ENCODE peak calls at places on chromosome 4, in nine cellular contexts. One of them, this sample, is unnamed.

GRCh38 chr4:92599044-92599443 is 295.3 kb downstream of the GRID2 start:
- DNase-seq in SK-N-SH: no peak
- DNase-seq in tibial nerve: no peak
- DNase-seq in cardiac muscle cell: no peak
- DNase-seq in activated B cell treated with CpG ODN at 0.5 μM for 24 hours: no peak
- DNase-seq in body of pancreas: no peak
- DNase-seq in osteocyte: no peak
- DNase-seq in esophagus muscularis mucosa: no peak
- DNase-seq in psoas muscle: no peak
- DNase-seq in this sample: no peak

GRCh38 chr4:169841776-169842175 is 84.0 kb upstream of the HPF1 start:
- DNase-seq in SK-N-SH: no peak
- DNase-seq in tibial nerve: no peak
- DNase-seq in cardiac muscle cell: no peak
- DNase-seq in activated B cell treated with CpG ODN at 0.5 μM for 24 hours: no peak
- DNase-seq in body of pancreas: no peak
- DNase-seq in osteocyte: no peak
- DNase-seq in esophagus muscularis mucosa: no peak
- DNase-seq in psoas muscle: no peak
- DNase-seq in this sample: no peak

GRCh38 chr4:168674077-168674747 is 177.4 kb downstream of the PALLD start:
- DNase-seq in SK-N-SH: no peak
- DNase-seq in tibial nerve: no peak
- DNase-seq in cardiac muscle cell: peak
- DNase-seq in activated B cell treated with CpG ODN at 0.5 μM for 24 hours: no peak
- DNase-seq in body of pancreas: no peak
- DNase-seq in osteocyte: no peak
- DNase-seq in esophagus muscularis mucosa: no peak
- DNase-seq in psoas muscle: no peak
- DNase-seq in this sample: no peak

GRCh38 chr4:170497105-170497504 is 407.3 kb upstream of the AADAT start:
- DNase-seq in SK-N-SH: peak
- DNase-seq in tibial nerve: no peak
- DNase-seq in cardiac muscle cell: no peak
- DNase-seq in activated B cell treated with CpG ODN at 0.5 μM for 24 hours: no peak
- DNase-seq in body of pancreas: peak
- DNase-seq in osteocyte: no peak
- DNase-seq in esophagus muscularis mucosa: no peak
- DNase-seq in psoas muscle: no peak
- DNase-seq in this sample: no peak

GRCh38 chr4:39480902-39481695 is 22.2 kb downstream of the LIAS start:
- DNase-seq in SK-N-SH: no peak
- DNase-seq in tibial nerve: no peak
- DNase-seq in cardiac muscle cell: no peak
- DNase-seq in activated B cell treated with CpG ODN at 0.5 μM for 24 hours: no peak
- DNase-seq in body of pancreas: no peak
- DNase-seq in osteocyte: peak
- DNase-seq in esophagus muscularis mucosa: no peak
- DNase-seq in psoas muscle: no peak
- DNase-seq in this sample: no peak

GRCh38 chr4:20395160-20395773 is 143.6 kb downstream of the SLIT2 start:
- DNase-seq in SK-N-SH: no peak
- DNase-seq in tibial nerve: no peak
- DNase-seq in cardiac muscle cell: peak
- DNase-seq in activated B cell treated with CpG ODN at 0.5 μM for 24 hours: no peak
- DNase-seq in body of pancreas: peak
- DNase-seq in osteocyte: no peak
- DNase-seq in esophagus muscularis mucosa: no peak
- DNase-seq in psoas muscle: no peak
- DNase-seq in this sample: no peak

GRCh38 chr4:19030048-19030447 is 1008.5 kb upstream of the LCORL start:
- DNase-seq in SK-N-SH: no peak
- DNase-seq in tibial nerve: no peak
- DNase-seq in cardiac muscle cell: peak
- DNase-seq in activated B cell treated with CpG ODN at 0.5 μM for 24 hours: no peak
- DNase-seq in body of pancreas: no peak
- DNase-seq in osteocyte: no peak
- DNase-seq in esophagus muscularis mucosa: no peak
- DNase-seq in psoas muscle: no peak
- DNase-seq in this sample: no peak

GRCh38 chr4:184355111-184355604 is 119.2 kb downstream of the IRF2 start:
- DNase-seq in SK-N-SH: peak
- DNase-seq in tibial nerve: peak
- DNase-seq in cardiac muscle cell: no peak
- DNase-seq in activated B cell treated with CpG ODN at 0.5 μM for 24 hours: no peak
- DNase-seq in body of pancreas: no peak
- DNase-seq in osteocyte: peak
- DNase-seq in esophagus muscularis mucosa: no peak
- DNase-seq in psoas muscle: no peak
- DNase-seq in this sample: no peak

GRCh38 chr4:169312690-169313422 is 42.1 kb upstream of the SH3RF1 start:
- DNase-seq in SK-N-SH: no peak
- DNase-seq in tibial nerve: no peak
- DNase-seq in cardiac muscle cell: no peak
- DNase-seq in activated B cell treated with CpG ODN at 0.5 μM for 24 hours: no peak
- DNase-seq in body of pancreas: no peak
- DNase-seq in osteocyte: no peak
- DNase-seq in esophagus muscularis mucosa: no peak
- DNase-seq in psoas muscle: no peak
- DNase-seq in this sample: no peak

GRCh38 chr4:170853422-170854021 is 763.8 kb upstream of the AADAT start:
- DNase-seq in SK-N-SH: peak
- DNase-seq in tibial nerve: peak
- DNase-seq in cardiac muscle cell: peak
- DNase-seq in activated B cell treated with CpG ODN at 0.5 μM for 24 hours: no peak
- DNase-seq in body of pancreas: peak
- DNase-seq in osteocyte: peak
- DNase-seq in esophagus muscularis mucosa: no peak
- DNase-seq in psoas muscle: no peak
- DNase-seq in this sample: no peak

GRCh38 chr4:26288308-26288982 is 32.4 kb upstream of the RBPJ start:
- DNase-seq in SK-N-SH: no peak
- DNase-seq in tibial nerve: no peak
- DNase-seq in cardiac muscle cell: no peak
- DNase-seq in activated B cell treated with CpG ODN at 0.5 μM for 24 hours: no peak
- DNase-seq in body of pancreas: no peak
- DNase-seq in osteocyte: no peak
- DNase-seq in esophagus muscularis mucosa: no peak
- DNase-seq in psoas muscle: no peak
- DNase-seq in this sample: no peak

GRCh38 chr4:174193438-174194015 is 89.9 kb downstream of the FBXO8 start:
- DNase-seq in SK-N-SH: peak
- DNase-seq in tibial nerve: no peak
- DNase-seq in cardiac muscle cell: no peak
- DNase-seq in activated B cell treated with CpG ODN at 0.5 μM for 24 hours: no peak
- DNase-seq in body of pancreas: no peak
- DNase-seq in osteocyte: no peak
- DNase-seq in esophagus muscularis mucosa: no peak
- DNase-seq in psoas muscle: no peak
- DNase-seq in this sample: no peak

GRCh38 chr4:150211016-150211415 is 132.8 kb downstream of the DCLK2 start:
- DNase-seq in SK-N-SH: no peak
- DNase-seq in tibial nerve: no peak
- DNase-seq in cardiac muscle cell: no peak
- DNase-seq in activated B cell treated with CpG ODN at 0.5 μM for 24 hours: no peak
- DNase-seq in body of pancreas: peak
- DNase-seq in osteocyte: no peak
- DNase-seq in esophagus muscularis mucosa: no peak
- DNase-seq in psoas muscle: no peak
- DNase-seq in this sample: no peak

GRCh38 chr4:18109677-18110076 is 88.1 kb upstream of the LCORL start:
- DNase-seq in SK-N-SH: no peak
- DNase-seq in tibial nerve: no peak
- DNase-seq in cardiac muscle cell: no peak
- DNase-seq in activated B cell treated with CpG ODN at 0.5 μM for 24 hours: no peak
- DNase-seq in body of pancreas: no peak
- DNase-seq in osteocyte: no peak
- DNase-seq in esophagus muscularis mucosa: no peak
- DNase-seq in psoas muscle: no peak
- DNase-seq in this sample: no peak

GRCh38 chr4:68895561-68896198 is 55.9 kb downstream of the UGT2A3 start:
- DNase-seq in SK-N-SH: no peak
- DNase-seq in tibial nerve: no peak
- DNase-seq in cardiac muscle cell: no peak
- DNase-seq in activated B cell treated with CpG ODN at 0.5 μM for 24 hours: no peak
- DNase-seq in body of pancreas: no peak
- DNase-seq in osteocyte: no peak
- DNase-seq in esophagus muscularis mucosa: no peak
- DNase-seq in psoas muscle: no peak
- DNase-seq in this sample: no peak

GRCh38 chr4:38751341-38752043 is 31.3 kb downstream of the TLR10 start:
- DNase-seq in SK-N-SH: no peak
- DNase-seq in tibial nerve: no peak
- DNase-seq in cardiac muscle cell: no peak
- DNase-seq in activated B cell treated with CpG ODN at 0.5 μM for 24 hours: no peak
- DNase-seq in body of pancreas: no peak
- DNase-seq in osteocyte: no peak
- DNase-seq in esophagus muscularis mucosa: no peak
- DNase-seq in psoas muscle: no peak
- DNase-seq in this sample: no peak

DNA sequence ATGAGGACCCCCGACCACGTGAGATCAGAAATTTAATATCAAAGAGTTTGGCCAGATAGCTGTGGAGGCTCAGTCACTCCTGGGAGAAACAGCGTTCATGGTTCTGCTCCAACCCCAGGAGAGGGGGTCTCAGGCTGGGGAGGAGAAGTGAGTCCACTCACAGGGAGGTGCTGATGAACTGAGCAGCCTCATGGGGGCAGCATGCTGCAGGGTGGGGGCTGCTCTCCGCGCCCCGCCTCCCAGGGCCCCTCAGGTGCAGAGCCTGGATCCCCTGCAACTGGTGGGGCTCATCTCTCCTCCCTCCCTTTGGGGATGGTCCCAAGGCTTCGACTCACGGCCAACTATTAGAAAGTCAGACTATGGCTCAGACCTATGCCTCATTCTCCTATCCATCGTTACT is 26.6 kb upstream of the C4orf50 start:
- DNase-seq in SK-N-SH: peak
- DNase-seq in tibial nerve: no peak
- DNase-seq in cardiac muscle cell: no peak
- DNase-seq in activated B cell treated with CpG ODN at 0.5 μM for 24 hours: no peak
- DNase-seq in body of pancreas: no peak
- DNase-seq in osteocyte: no peak
- DNase-seq in esophagus muscularis mucosa: no peak
- DNase-seq in psoas muscle: no peak
- DNase-seq in this sample: no peak
- TF ChIP-seq CTCF in SK-N-SH: no peak
- TF ChIP-seq CTCF in tibial nerve: no peak
- TF ChIP-seq CTCF in cardiac muscle cell: no peak
- TF ChIP-seq CTCF in activated B cell treated with CpG ODN at 0.5 μM for 24 hours: no peak
- TF ChIP-seq CTCF in body of pancreas: no peak
- TF ChIP-seq CTCF in osteocyte: no peak
- TF ChIP-seq CTCF in esophagus muscularis mucosa: no peak
- TF ChIP-seq CTCF in psoas muscle: no peak
- TF ChIP-seq CTCF in this sample: no peak

GRCh38 chr4:1992468-1993168 is 16.2 kb downstream of the NELFA start:
- DNase-seq in SK-N-SH: peak
- DNase-seq in tibial nerve: no peak
- DNase-seq in cardiac muscle cell: no peak
- DNase-seq in activated B cell treated with CpG ODN at 0.5 μM for 24 hours: no peak
- DNase-seq in body of pancreas: no peak
- DNase-seq in osteocyte: no peak
- DNase-seq in esophagus muscularis mucosa: no peak
- DNase-seq in psoas muscle: no peak
- DNase-seq in this sample: no peak
- TF ChIP-seq CTCF in SK-N-SH: no peak
- TF ChIP-seq CTCF in tibial nerve: no peak
- TF ChIP-seq CTCF in cardiac muscle cell: peak
- TF ChIP-seq CTCF in activated B cell treated with CpG ODN at 0.5 μM for 24 hours: no peak
- TF ChIP-seq CTCF in body of pancreas: no peak
- TF ChIP-seq CTCF in osteocyte: no peak
- TF ChIP-seq CTCF in esophagus muscularis mucosa: no peak
- TF ChIP-seq CTCF in psoas muscle: no peak
- TF ChIP-seq CTCF in this sample: no peak

GRCh38 chr4:146545102-146545501 is 23.4 kb upstream of the SLC10A7 start:
- DNase-seq in SK-N-SH: peak
- DNase-seq in tibial nerve: no peak
- DNase-seq in cardiac muscle cell: peak
- DNase-seq in activated B cell treated with CpG ODN at 0.5 μM for 24 hours: no peak
- DNase-seq in body of pancreas: no peak
- DNase-seq in osteocyte: no peak
- DNase-seq in esophagus muscularis mucosa: no peak
- DNase-seq in psoas muscle: no peak
- DNase-seq in this sample: no peak
- TF ChIP-seq CTCF in SK-N-SH: peak
- TF ChIP-seq CTCF in tibial nerve: no peak
- TF ChIP-seq CTCF in cardiac muscle cell: peak
- TF ChIP-seq CTCF in activated B cell treated with CpG ODN at 0.5 μM for 24 hours: no peak
- TF ChIP-seq CTCF in body of pancreas: no peak
- TF ChIP-seq CTCF in osteocyte: peak
- TF ChIP-seq CTCF in esophagus muscularis mucosa: no peak
- TF ChIP-seq CTCF in psoas muscle: no peak
- TF ChIP-seq CTCF in this sample: no peak

DNA sequence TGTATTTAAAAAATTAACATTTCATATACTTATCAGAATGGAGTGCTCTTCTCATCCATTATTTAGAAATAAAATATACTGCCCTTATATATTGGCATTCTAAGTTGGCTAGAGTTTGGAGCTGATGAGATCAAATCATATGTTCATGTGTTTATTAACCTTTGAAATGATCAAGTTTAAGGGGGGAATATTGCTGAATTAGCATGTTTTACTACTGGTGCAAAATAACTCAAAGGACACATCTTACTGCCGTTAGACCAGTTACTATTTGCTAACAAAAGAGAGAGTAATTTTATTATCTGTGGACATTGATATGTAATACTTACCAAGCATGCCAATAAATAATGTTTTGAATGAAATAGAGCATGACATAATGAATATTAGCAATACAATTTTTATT is 901.0 kb downstream of the CCSER1 start:
- DNase-seq in SK-N-SH: no peak
- DNase-seq in tibial nerve: no peak
- DNase-seq in cardiac muscle cell: no peak
- DNase-seq in activated B cell treated with CpG ODN at 0.5 μM for 24 hours: no peak
- DNase-seq in body of pancreas: no peak
- DNase-seq in osteocyte: no peak
- DNase-seq in esophagus muscularis mucosa: no peak
- DNase-seq in psoas muscle: no peak
- DNase-seq in this sample: no peak
- TF ChIP-seq CTCF in SK-N-SH: no peak
- TF ChIP-seq CTCF in tibial nerve: no peak
- TF ChIP-seq CTCF in cardiac muscle cell: no peak
- TF ChIP-seq CTCF in activated B cell treated with CpG ODN at 0.5 μM for 24 hours: no peak
- TF ChIP-seq CTCF in body of pancreas: no peak
- TF ChIP-seq CTCF in osteocyte: no peak
- TF ChIP-seq CTCF in esophagus muscularis mucosa: no peak
- TF ChIP-seq CTCF in psoas muscle: no peak
- TF ChIP-seq CTCF in this sample: no peak

GRCh38 chr4:105236917-105237311 is 90.2 kb downstream of the TET2 start:
- DNase-seq in SK-N-SH: no peak
- DNase-seq in tibial nerve: no peak
- DNase-seq in cardiac muscle cell: no peak
- DNase-seq in activated B cell treated with CpG ODN at 0.5 μM for 24 hours: no peak
- DNase-seq in body of pancreas: no peak
- DNase-seq in osteocyte: no peak
- DNase-seq in esophagus muscularis mucosa: no peak
- DNase-seq in psoas muscle: no peak
- DNase-seq in this sample: no peak
- TF ChIP-seq CTCF in SK-N-SH: no peak
- TF ChIP-seq CTCF in tibial nerve: no peak
- TF ChIP-seq CTCF in cardiac muscle cell: no peak
- TF ChIP-seq CTCF in activated B cell treated with CpG ODN at 0.5 μM for 24 hours: no peak
- TF ChIP-seq CTCF in body of pancreas: no peak
- TF ChIP-seq CTCF in osteocyte: no peak
- TF ChIP-seq CTCF in esophagus muscularis mucosa: no peak
- TF ChIP-seq CTCF in psoas muscle: no peak
- TF ChIP-seq CTCF in this sample: no peak